ENCODE peak calls at places on chromosomes 4 and X, in four cellular contexts. J is trophoblast cell; S is AG04450; X is CD8-positive, alpha-beta T cell. Z is an unnamed sample.

GRCh38 chr4:123351713-123352112 is 44.9 kb upstream of the SPRY1 start:
- DNase-seq in J (no peak), S (no peak), X (no peak), Z (no peak)

GRCh38 chr4:108861339-108861738 is 98.5 kb upstream of the ETNPPL start:
- DNase-seq in J (no peak), S (no peak), X (no peak), Z (peak)

GRCh38 chr4:169282429-169283113 is 11.8 kb upstream of the SH3RF1 start:
- DNase-seq in J (peak), S (no peak), X (no peak), Z (no peak)

GRCh38 chrX:71814123-71814912 is 51.2 kb downstream of the CXorf49B start:
- DNase-seq in J (no peak), S (no peak), X (no peak), Z (no peak)

GRCh38 chr4:61520688-61521160 is 320.6 kb downstream of the ADGRL3 start:
- DNase-seq in J (peak), S (no peak), X (no peak), Z (peak)

GRCh38 chrX:39721570-39722279 is 376.0 kb downstream of the BCOR start:
- DNase-seq in J (no peak), S (no peak), X (no peak), Z (no peak)

GRCh38 chrX:30649859-30650258 is 3.4 kb upstream of the GK start:
- DNase-seq in J (no peak), S (no peak), X (no peak), Z (no peak)

GRCh38 chrX:46310815-46311497 is 234.3 kb downstream of the ZNF674 start:
- DNase-seq in J (no peak), S (no peak), X (no peak), Z (no peak)

GRCh38 chrX:1392376-1393130 is 640 bp upstream of the SLC25A6 start:
- DNase-seq in J (peak), S (peak), X (no peak), Z (no peak)

GRCh38 chrX:53930513-53931380 is 113.5 kb downstream of the PHF8 start:
- DNase-seq in J (peak), S (peak), X (no peak), Z (no peak)

GRCh38 chr4:108834167-108834566 is 71.3 kb upstream of the ETNPPL start:
- DNase-seq in J (no peak), S (peak), X (no peak), Z (no peak)

GRCh38 chr4:85784348-85784747 is 309.4 kb downstream of the ARHGAP24 start:
- DNase-seq in J (no peak), S (no peak), X (no peak), Z (no peak)

GRCh38 chr4:185599844-185600243 is 64.5 kb upstream of the PDLIM3 start:
- DNase-seq in J (no peak), S (no peak), X (no peak), Z (no peak)

GRCh38 chr4:128570380-128570779 is 239.1 kb upstream of the JADE1 start:
- DNase-seq in J (peak), S (no peak), X (no peak), Z (no peak)

GRCh38 chrX:110316351-110317078 is 1.4 kb downstream of the AMMECR1 start:
- DNase-seq in J (peak), S (no peak), X (no peak), Z (no peak)

GRCh38 chrX:110320588-110320987 is 2.7 kb upstream of the AMMECR1 start:
- DNase-seq in J (no peak), S (no peak), X (no peak), Z (no peak)

GRCh38 chrX:110317820-110318663 is at the start of gene AMMECR1:
- DNase-seq in J (peak), S (peak), X (peak), Z (peak)

GRCh38 chrX:110317079-110317819 is 636 bp downstream of the AMMECR1 start:
- DNase-seq in J (peak), S (no peak), X (peak), Z (peak)

GRCh38 chrX:110318664-110318968 is 731 bp upstream of the AMMECR1 start:
- DNase-seq in J (peak), S (no peak), X (no peak), Z (no peak)
- H3K4me3 ChIP-seq in J (peak), S (peak), X (peak), Z (peak)

DNA sequence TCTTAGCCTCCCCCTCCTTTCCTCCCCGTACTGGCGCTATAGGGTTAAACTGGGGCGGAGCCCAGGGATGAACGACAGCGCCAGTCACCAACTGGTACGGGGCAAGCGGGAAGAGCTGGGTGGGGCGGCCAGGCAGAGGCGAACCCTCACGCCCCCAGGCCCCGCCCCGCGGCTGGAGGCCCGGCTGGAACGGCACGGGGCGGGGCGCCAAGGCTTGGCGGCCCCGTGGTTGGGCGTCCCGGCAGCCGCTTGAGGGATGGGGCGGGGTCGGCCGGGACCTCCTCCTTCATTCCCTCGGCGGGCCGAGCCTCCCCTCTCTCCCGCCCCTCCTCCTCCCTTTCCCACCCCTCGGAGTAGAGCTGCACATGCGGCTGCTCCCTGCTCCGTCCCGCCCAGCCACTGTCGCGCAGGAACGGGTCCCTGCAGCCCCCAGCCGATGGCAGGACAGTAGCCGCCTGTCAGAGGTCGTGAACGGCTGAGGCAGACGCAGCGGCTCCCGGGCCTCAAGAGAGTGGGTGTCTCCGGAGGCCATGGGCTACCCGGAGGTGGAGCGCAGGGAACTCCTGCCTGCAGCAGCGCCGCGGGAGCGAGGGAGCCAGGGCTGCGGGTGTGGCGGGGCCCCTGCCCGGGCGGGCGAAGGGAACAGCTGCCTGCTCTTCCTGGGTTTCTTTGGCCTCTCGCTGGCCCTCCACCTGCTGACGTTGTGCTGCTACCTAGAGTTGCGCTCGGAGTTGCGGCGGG is at the start of gene EDA:
- DNase-seq in J (peak), S (no peak), X (peak), Z (no peak)
- H3K27ac ChIP-seq in J (no peak), S (no peak), X (no peak), Z (no peak)

DNA sequence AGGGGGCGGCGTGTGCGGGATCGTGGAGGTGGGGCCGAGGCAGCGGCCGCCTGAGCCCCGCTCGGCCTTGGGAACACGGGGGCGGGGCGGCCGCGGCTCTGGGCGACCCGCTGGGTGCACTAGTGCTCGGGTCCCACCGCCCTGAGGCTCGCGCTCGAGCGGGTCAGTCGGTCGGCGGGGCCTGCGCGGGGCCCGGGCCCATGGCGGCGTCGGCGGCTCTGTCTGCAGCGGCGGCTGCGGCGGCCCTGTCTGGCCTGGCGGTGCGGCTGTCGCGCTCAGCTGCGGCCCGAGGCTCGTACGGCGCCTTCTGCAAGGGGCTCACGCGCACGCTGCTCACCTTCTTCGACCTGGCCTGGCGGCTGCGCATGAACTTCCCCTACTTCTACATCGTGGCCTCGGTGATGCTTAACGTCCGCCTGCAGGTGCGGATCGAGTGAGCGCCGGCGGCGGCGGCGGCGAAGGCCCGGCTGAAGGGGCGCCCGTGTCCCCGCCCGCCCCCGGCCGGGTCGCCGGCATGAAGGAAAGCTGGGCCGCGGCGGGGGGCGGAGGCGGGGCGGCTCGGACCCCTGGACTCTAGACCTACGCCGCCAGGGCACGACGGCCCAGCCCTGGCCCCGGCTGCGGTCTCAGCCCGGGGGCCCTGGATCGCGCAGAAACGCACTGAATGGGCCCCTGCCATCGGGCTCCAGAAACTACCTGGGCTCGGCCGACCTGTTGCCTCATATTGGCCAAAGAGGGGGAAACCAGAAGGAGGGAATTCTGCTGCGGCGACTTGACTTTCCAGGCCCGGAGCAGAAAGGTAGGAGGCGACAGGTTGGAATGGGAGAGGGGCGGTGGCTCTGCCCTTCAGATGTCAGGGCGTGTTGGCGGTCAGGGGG is at the start of gene SMIM10L2A:
- DNase-seq in J (no peak), S (no peak), X (no peak), Z (no peak)
- H3K4me3 ChIP-seq in J (peak), S (peak), X (peak), Z (no peak)

GRCh38 chr4:30865676-30866075 is 145.5 kb downstream of the PCDH7 start:
- DNase-seq in J (no peak), S (no peak), X (no peak), Z (no peak)
- H3K27ac ChIP-seq in J (no peak), S (no peak), X (no peak), Z (peak)

GRCh38 chr4:139749313-139749712 is 83.7 kb downstream of the MGST2 start:
- DNase-seq in J (no peak), S (no peak), X (no peak), Z (no peak)

GRCh38 chr4:139753686-139754085 is 88.1 kb downstream of the MGST2 start:
- DNase-seq in J (no peak), S (no peak), X (no peak), Z (no peak)

GRCh38 chr4:139756391-139757180 is 91.0 kb downstream of the MGST2 start:
- DNase-seq in J (peak), S (no peak), X (no peak), Z (no peak)

GRCh38 chr4:139750099-139750498 is 84.5 kb downstream of the MGST2 start:
- DNase-seq in J (no peak), S (no peak), X (no peak), Z (no peak)

GRCh38 chr4:139754913-139755312 is 89.3 kb downstream of the MGST2 start:
- DNase-seq in J (no peak), S (no peak), X (no peak), Z (no peak)
- H3K4me3 ChIP-seq in J (no peak), S (no peak), X (no peak), Z (no peak)

GRCh38 chr4:100811046-100811445 is 293.2 kb upstream of the EMCN start:
- DNase-seq in J (no peak), S (no peak), X (no peak), Z (no peak)

GRCh38 chr4:100820249-100820648 is 302.4 kb upstream of the EMCN start:
- DNase-seq in J (no peak), S (no peak), X (no peak), Z (no peak)

GRCh38 chr4:100819505-100819904 is 301.7 kb upstream of the EMCN start:
- DNase-seq in J (no peak), S (no peak), X (no peak), Z (no peak)

GRCh38 chr4:100816646-100817045 is 298.8 kb upstream of the EMCN start:
- DNase-seq in J (peak), S (no peak), X (no peak), Z (no peak)
- H3K27ac ChIP-seq in J (no peak), S (no peak), X (no peak), Z (no peak)

DNA sequence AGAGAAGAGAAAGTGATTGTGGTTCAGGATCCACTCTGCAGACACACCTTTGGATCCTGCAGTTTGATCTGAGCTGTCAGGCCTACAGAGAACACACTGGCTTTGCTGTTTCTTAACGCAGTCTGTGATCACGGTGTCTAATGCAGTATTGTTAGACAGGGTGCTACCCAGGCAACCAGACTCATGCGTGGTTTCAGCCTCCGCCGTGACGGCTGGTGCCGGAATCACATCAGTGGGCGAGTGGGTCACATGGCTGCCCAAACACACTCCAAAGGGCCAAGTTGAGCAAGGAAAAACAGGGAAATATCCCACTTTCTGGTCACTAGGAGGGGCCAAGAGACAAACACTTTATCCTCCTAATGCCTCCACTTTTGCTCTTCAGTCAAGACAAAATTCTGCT is 27.5 kb downstream of the CCDC149 start:
- DNase-seq in J (no peak), S (no peak), X (no peak), Z (no peak)
- H3K4me3 ChIP-seq in J (no peak), S (no peak), X (no peak), Z (no peak)

GRCh38 chr4:47213539-47213938 is 182.2 kb downstream of the GABRB1 start:
- DNase-seq in J (no peak), S (no peak), X (no peak), Z (no peak)
- H3K27ac ChIP-seq in J (peak), S (no peak), X (no peak), Z (no peak)

GRCh38 chr4:110477836-110478235 is 1.9 kb downstream of the ENPEP start:
- DNase-seq in J (no peak), S (no peak), X (no peak), Z (no peak)

GRCh38 chr4:110483516-110483915 is 7.6 kb downstream of the ENPEP start:
- DNase-seq in J (no peak), S (no peak), X (no peak), Z (no peak)

GRCh38 chr4:110484029-110484428 is 8.1 kb downstream of the ENPEP start:
- DNase-seq in J (peak), S (no peak), X (no peak), Z (no peak)

GRCh38 chr4:110480741-110481271 is 4.9 kb downstream of the ENPEP start:
- DNase-seq in J (peak), S (no peak), X (no peak), Z (no peak)

DNA sequence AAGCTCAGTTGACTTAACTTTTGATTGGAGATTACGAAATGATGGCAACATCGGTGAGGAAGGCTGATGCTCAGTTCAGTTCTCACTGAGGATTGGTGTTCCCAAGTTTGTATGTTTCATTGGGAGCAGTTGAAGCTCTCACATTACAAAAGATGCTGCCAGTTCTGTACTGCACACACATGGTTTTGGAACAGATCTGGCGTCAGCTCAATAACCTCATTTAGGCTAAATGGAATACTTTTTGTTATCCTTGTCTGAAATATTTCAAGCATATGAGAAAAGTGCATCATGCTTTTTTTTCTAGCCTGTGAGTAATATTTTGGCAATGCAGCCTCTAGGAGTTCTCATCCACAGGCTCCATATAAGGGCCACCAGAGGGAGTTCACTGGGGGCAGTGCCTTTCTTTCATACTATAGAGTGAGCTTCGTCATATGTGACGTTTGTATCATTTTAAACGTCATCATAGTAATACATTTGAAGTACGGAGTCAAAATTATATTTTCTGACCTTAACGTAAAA is 4.1 kb downstream of the ENPEP start:
- DNase-seq in J (peak), S (peak), X (no peak), Z (no peak)
- H3K4me3 ChIP-seq in J (no peak), S (no peak), X (no peak), Z (no peak)